ENCODE peak calls at places on chromosomes 4 and X, in eight cellular contexts. A is cardiac fibroblast; Z is tibial nerve; D is choroid plexus epithelial cell; G is CD8-positive, alpha-beta T cell; W is esophagus squamous epithelium; H is BJ; F is mammary epithelial cell. M is an unnamed sample.

GRCh38 chrX:82163701-82164100 is 961.8 kb downstream of the SH3BGRL start:
- DNase-seq in A (no peak), Z (no peak), D (no peak), G (no peak), W (no peak), H (no peak), F (no peak), M (no peak)

GRCh38 chr4:189143255-189143654 is 797.4 kb upstream of the FRG1 start:
- DNase-seq in A (no peak), Z (no peak), D (no peak), G (no peak), W (no peak), H (no peak), F (peak; percentile 100), M (no peak)

GRCh38 chr4:171025776-171026175 is 787.4 kb upstream of the GALNTL6 start:
- DNase-seq in A (no peak), Z (no peak), D (no peak), G (no peak), W (no peak), H (no peak), F (peak; percentile 4), M (no peak)

GRCh38 chr4:117479673-117480072 is 394.3 kb upstream of the TRAM1L1 start:
- DNase-seq in A (no peak), Z (no peak), D (no peak), G (no peak), W (no peak), H (no peak), F (peak; percentile 86), M (no peak)

GRCh38 chr4:163395758-163396157 is 52.1 kb downstream of the NPY5R start:
- DNase-seq in A (peak; percentile 17), Z (no peak), D (no peak), G (no peak), W (no peak), H (no peak), F (peak; percentile 5), M (no peak)

GRCh38 chr4:81412941-81413488 is 58.7 kb downstream of the RASGEF1B start:
- DNase-seq in A (no peak), Z (no peak), D (no peak), G (no peak), W (no peak), H (no peak), F (peak; percentile 22), M (no peak)

GRCh38 chr4:154989511-154989910 is 208.4 kb downstream of the RBM46 start:
- DNase-seq in A (no peak), Z (no peak), D (no peak), G (no peak), W (no peak), H (no peak), F (no peak), M (no peak)

GRCh38 chr4:153207561-153207960 is 3.3 kb downstream of the TRIM2 start:
- DNase-seq in A (peak; percentile 34), Z (no peak), D (peak; percentile 41), G (no peak), W (no peak), H (no peak), F (no peak), M (peak; percentile 31)

GRCh38 chr4:23856630-23857029 is 33.2 kb downstream of the PPARGC1A start:
- DNase-seq in A (peak; percentile 13), Z (no peak), D (no peak), G (no peak), W (no peak), H (no peak), F (no peak), M (no peak)

GRCh38 chr4:178453057-178453456 is 1010.8 kb upstream of the AGA start:
- DNase-seq in A (no peak), Z (no peak), D (no peak), G (no peak), W (no peak), H (no peak), F (no peak), M (no peak)

GRCh38 chrX:103640401-103641155 is 11.8 kb downstream of the TCEAL1 start:
- DNase-seq in A (no peak), Z (no peak), D (peak; percentile 45), G (no peak), W (no peak), H (no peak), F (peak; percentile 33), M (peak; percentile 54)

GRCh38 chr4:53049528-53049927 is 187.4 kb downstream of the RASL11B start:
- DNase-seq in A (no peak), Z (no peak), D (no peak), G (no peak), W (no peak), H (no peak), F (no peak), M (no peak)

GRCh38 chr4:31539279-31540074 is 819.3 kb downstream of the PCDH7 start:
- DNase-seq in A (no peak), Z (no peak), D (peak; percentile 26), G (no peak), W (no peak), H (no peak), F (no peak), M (no peak)

GRCh38 chrX:106898462-106898861 is 4.7 kb downstream of the RIPPLY1 start:
- DNase-seq in A (peak; percentile 74), Z (no peak), D (peak; percentile 77), G (no peak), W (no peak), H (no peak), F (peak; percentile 47), M (peak; percentile 70)

GRCh38 chr4:46804781-46805413 is 104.1 kb downstream of the COX7B2 start:
- DNase-seq in A (no peak), Z (no peak), D (no peak), G (no peak), W (no peak), H (no peak), F (no peak), M (no peak)

DNA sequence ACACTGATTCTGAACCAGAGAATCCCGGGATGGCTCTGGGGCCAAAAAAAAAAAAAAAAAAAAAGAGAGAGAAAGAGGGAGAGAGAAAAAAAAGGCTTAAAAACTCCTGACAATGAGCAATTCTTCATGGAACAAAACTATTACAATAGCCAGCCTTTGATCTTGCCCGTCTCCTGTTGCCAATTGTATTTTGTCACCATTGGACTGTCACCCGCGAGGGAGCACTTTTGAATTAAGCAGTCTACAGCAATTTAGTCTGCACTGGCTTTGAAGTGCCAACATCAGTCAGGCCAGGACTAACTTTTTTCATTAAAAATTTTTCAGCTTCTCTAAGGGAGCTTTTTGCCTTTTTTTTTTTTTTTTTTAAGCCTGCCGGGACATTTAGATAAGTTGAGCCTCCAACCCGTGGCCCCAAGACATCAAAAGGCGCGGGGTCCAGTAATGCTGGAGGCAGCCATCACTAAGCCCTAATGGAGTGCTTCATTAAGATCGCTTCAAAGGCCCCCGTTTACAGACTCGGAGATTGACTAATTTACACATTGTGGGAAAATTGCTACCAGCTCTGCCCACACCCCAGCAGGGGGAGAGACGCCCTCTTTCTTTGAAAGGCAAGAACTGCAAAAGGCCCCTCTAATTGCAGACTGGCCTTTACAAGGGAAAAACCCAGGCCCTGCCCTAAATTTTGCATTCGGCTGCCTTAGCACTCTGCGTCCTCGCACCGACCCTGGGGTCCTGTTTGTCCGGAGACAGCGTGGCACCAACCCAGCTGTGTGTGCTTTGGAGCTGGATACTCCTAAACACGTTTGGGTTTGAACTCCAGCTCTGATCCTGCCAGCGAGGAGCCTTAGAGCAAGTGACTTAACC is 98.1 kb upstream of the MSX1 start:
- DNase-seq in A (no peak), Z (no peak), D (peak; percentile 31), G (no peak), W (no peak), H (no peak), F (no peak), M (peak; percentile 4)
- TF ChIP-seq CTCF in A (no peak), Z (no peak), D (peak; percentile 65), G (no peak), W (no peak), H (peak; percentile 27), F (no peak), M (peak; percentile 24)

DNA sequence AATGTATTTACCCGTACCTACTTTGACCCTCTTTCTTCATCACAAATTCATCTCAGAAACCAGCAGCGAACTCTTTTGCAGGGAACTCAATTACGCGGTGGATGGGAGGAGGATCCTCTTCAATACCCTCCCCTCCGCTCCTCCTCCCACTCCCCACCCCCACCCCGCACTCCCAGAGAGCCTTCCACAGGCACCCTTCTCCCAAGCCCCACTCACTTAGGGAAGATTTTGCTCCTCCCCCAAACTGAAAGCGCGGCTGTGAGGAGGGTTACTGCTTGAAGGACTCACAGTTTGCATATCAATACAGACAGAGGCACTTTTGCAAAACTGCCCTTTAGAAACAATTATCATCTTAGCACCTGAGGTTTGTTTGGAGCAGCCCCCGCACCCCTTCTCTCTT is 955 bp upstream of the IL1RAPL1 start:
- DNase-seq in A (peak; percentile 67), Z (no peak), D (peak; percentile 62), G (no peak), W (no peak), H (no peak), F (no peak), M (no peak)
- H3K4me3 ChIP-seq in A (peak overlapping the region; percentile 46), Z (peak overlapping the region; percentile 34), D (peak overlapping the region; percentile 53), G (no peak overlapping the region), W (no peak overlapping the region), H (peak overlapping the region; percentile 28), F (no peak overlapping the region), M (no peak overlapping the region)

GRCh38 chrX:118228041-118228440 is 111.4 kb upstream of the KLHL13 start:
- DNase-seq in A (no peak), Z (no peak), D (peak; percentile 13), G (no peak), W (no peak), H (no peak), F (no peak), M (peak; percentile 23)

GRCh38 chrX:118228456-118228855 is 111.8 kb upstream of the KLHL13 start:
- DNase-seq in A (no peak), Z (no peak), D (no peak), G (no peak), W (no peak), H (no peak), F (no peak), M (no peak)

GRCh38 chrX:118221733-118222132 is 105.1 kb upstream of the KLHL13 start:
- DNase-seq in A (no peak), Z (no peak), D (no peak), G (no peak), W (no peak), H (no peak), F (no peak), M (peak; percentile 28)

GRCh38 chrX:118221257-118221656 is 104.6 kb upstream of the KLHL13 start:
- DNase-seq in A (no peak), Z (no peak), D (no peak), G (no peak), W (no peak), H (no peak), F (no peak), M (no peak)

DNA sequence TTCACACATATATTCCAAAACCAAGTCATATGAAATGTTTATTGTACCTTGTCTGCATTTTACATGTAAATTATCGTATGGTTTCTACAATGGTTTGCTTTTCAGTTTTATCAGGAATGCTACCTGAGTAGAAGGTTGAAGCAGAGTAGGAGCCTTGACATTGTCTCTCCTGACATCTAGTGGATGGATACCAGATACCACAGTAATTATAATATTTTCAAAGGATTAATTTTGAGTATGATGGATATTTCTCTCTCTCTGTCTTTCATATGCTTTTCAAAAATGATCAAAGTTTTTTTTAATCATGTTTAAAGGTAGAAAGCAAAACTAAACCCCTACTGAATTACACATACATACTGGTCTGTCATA is 109.4 kb upstream of the KLHL13 start:
- DNase-seq in A (peak; percentile 18), Z (no peak), D (peak; percentile 21), G (no peak), W (no peak), H (no peak), F (no peak), M (peak; percentile 29)
- TF ChIP-seq CTCF in A (peak; percentile 40), Z (peak; percentile 45), D (peak; percentile 42), G (no peak), W (peak; percentile 36), H (peak; percentile 31), F (peak; percentile 51), M (peak; percentile 52)

GRCh38 chrX:65928522-65928921 is 111.4 kb downstream of the VSIG4 start:
- DNase-seq in A (no peak), Z (no peak), D (no peak), G (no peak), W (no peak), H (no peak), F (no peak), M (no peak)
- H3K4me3 ChIP-seq in A (no peak overlapping the region), Z (no peak overlapping the region), D (no peak overlapping the region), G (no peak overlapping the region), W (no peak overlapping the region), H (no peak overlapping the region), F (no peak overlapping the region), M (no peak overlapping the region)